ENCODE peak calls at places on chromosomes 7 and 10, in seven cellular contexts. J is prostate gland; R is LoVo; L is central memory CD4-positive, alpha-beta T cell; C is nephron progenitor cell; G is GM19239; F is adrenal gland. Q is an unnamed sample.

GRCh38 chr10:48494073-48494472 is 110.8 kb downstream of the ARHGAP22 start:
- DNase-seq in J (no peak), R (no peak), L (no peak), C (no peak), G (no peak), F (peak), Q (no peak)

GRCh38 chr7:88092676-88092999 is 127.2 kb downstream of the SRI start:
- DNase-seq in J (no peak), R (no peak), L (no peak), C (no peak), G (no peak), F (no peak), Q (no peak)

GRCh38 chr10:7354330-7355047 is 56.3 kb downstream of the SFMBT2 start:
- DNase-seq in J (peak), R (peak), L (no peak), C (no peak), G (no peak), F (no peak), Q (peak)

GRCh38 chr7:2687338-2687869 is 598 bp upstream of the AMZ1 start:
- DNase-seq in J (no peak), R (no peak), L (no peak), C (no peak), G (no peak), F (no peak), Q (peak)

GRCh38 chr10:11214407-11214806 is 196.7 kb downstream of the CELF2 start:
- DNase-seq in J (no peak), R (no peak), L (no peak), C (no peak), G (no peak), F (no peak), Q (no peak)

GRCh38 chr10:114252097-114252496 is 13.0 kb downstream of the VWA2 start:
- DNase-seq in J (no peak), R (no peak), L (no peak), C (no peak), G (no peak), F (no peak), Q (no peak)

GRCh38 chr7:40412323-40412722 is 277.5 kb downstream of the SUGCT start:
- DNase-seq in J (no peak), R (no peak), L (no peak), C (no peak), G (no peak), F (no peak), Q (no peak)

GRCh38 chr7:43660141-43660540 is 69.2 kb downstream of the COA1 start:
- DNase-seq in J (no peak), R (no peak), L (no peak), C (no peak), G (no peak), F (no peak), Q (no peak)

GRCh38 chr7:131390275-131390674 is 62.6 kb downstream of the MKLN1 start:
- DNase-seq in J (no peak), R (no peak), L (no peak), C (no peak), G (no peak), F (no peak), Q (no peak)

GRCh38 chr7:84729284-84729683 is 457.6 kb downstream of the SEMA3D start:
- DNase-seq in J (no peak), R (no peak), L (no peak), C (no peak), G (no peak), F (no peak), Q (no peak)

GRCh38 chr10:48773580-48773979 is 88.9 kb downstream of the WDFY4 start:
- DNase-seq in J (no peak), R (no peak), L (no peak), C (no peak), G (no peak), F (no peak), Q (no peak)

GRCh38 chr10:69061305-69062161 is 26.4 kb upstream of the SRGN start:
- DNase-seq in J (no peak), R (peak), L (peak), C (no peak), G (no peak), F (peak), Q (peak)

GRCh38 chr10:88045544-88046415 is 182.4 kb downstream of the PTEN start:
- DNase-seq in J (no peak), R (no peak), L (no peak), C (no peak), G (no peak), F (no peak), Q (no peak)

GRCh38 chr7:11539853-11540252 is 292.1 kb downstream of the THSD7A start:
- DNase-seq in J (no peak), R (no peak), L (no peak), C (no peak), G (no peak), F (no peak), Q (no peak)

GRCh38 chr7:30922596-30922995 is 10.9 kb downstream of the AQP1 start:
- DNase-seq in J (no peak), R (no peak), L (no peak), C (peak), G (no peak), F (peak), Q (no peak)

Q was measured in HT-29.